ENCODE peak calls at places on chromosomes 4 and X, in nine cellular contexts. N is Daoy; B is cardiac fibroblast; F is colonic mucosa; V is left kidney; U is adrenal gland; W is OCI-LY7; I is stimulated activated CD4-positive, alpha-beta T cell treated with anti-CD3 and anti-CD28 coated beads, Interleukin-4, amount 100 ng/mL, for 1 hour; A is activated CD4-positive, CD25-positive, alpha-beta regulatory T cell treated with anti-CD3 and anti-CD28 coated beads, Interleukin-2, amount 50 U/mL, for 72 hours. R is an unnamed sample.

GRCh38 chr4:95165926-95166524 is 382.7 kb downstream of the UNC5C start:
- DNase-seq in U (peak), B (peak), F (peak), A (no peak), V (peak), N (peak), W (peak), I (no peak), R (peak)

GRCh38 chr4:156255205-156255604 is 301.5 kb upstream of the CTSO start:
- DNase-seq in U (no peak), W (no peak), B (no peak), F (no peak), N (no peak), A (no peak), I (no peak), V (no peak), R (no peak)

GRCh38 chr4:77818077-77818666 is 996 bp downstream of the CNOT6L start:
- DNase-seq in W (peak), U (peak), B (peak), A (peak), I (peak), F (peak), V (peak), N (peak), R (peak)

GRCh38 chrX:57587607-57588006 is 4.2 kb upstream of the ZXDB start:
- DNase-seq in A (no peak), F (no peak), V (no peak), N (no peak), I (no peak), U (no peak), W (peak), B (no peak), R (no peak)

GRCh38 chr4:40990202-40990898 is 224.0 kb downstream of the APBB2 start:
- DNase-seq in F (no peak), B (peak), V (no peak), A (no peak), W (no peak), U (no peak), N (peak), I (no peak), R (peak)

GRCh38 chr4:101418055-101418454 is 70.7 kb upstream of the PPP3CA start:
- DNase-seq in W (no peak), N (peak), I (peak), F (no peak), U (no peak), A (no peak), B (no peak), V (peak), R (no peak)

GRCh38 chr4:17699380-17699779 is 82.0 kb downstream of the FAM184B start:
- DNase-seq in I (no peak), V (no peak), F (no peak), N (no peak), A (no peak), U (no peak), W (no peak), B (no peak), R (no peak)

GRCh38 chr4:80393246-80393969 is 57.9 kb downstream of the CFAP299 start:
- DNase-seq in F (no peak), I (no peak), B (peak), U (no peak), A (no peak), W (no peak), N (peak), V (no peak), R (peak)

GRCh38 chr4:23602720-23603119 is 287.1 kb downstream of the PPARGC1A start:
- DNase-seq in U (no peak), V (no peak), F (no peak), I (no peak), W (no peak), A (no peak), B (no peak), N (no peak), R (no peak)

GRCh38 chrX:136710324-136710951 is 62.5 kb downstream of the CD40LG start:
- DNase-seq in A (no peak), F (no peak), N (peak), B (peak), U (no peak), I (no peak), W (no peak), V (no peak), R (peak)

GRCh38 chr4:155875878-155876277 is 9.8 kb upstream of the ASIC5 start:
- DNase-seq in N (no peak), B (no peak), V (no peak), F (no peak), W (no peak), I (no peak), A (no peak), U (no peak), R (no peak)

GRCh38 chrX:29237972-29238371 is 650.7 kb downstream of the IL1RAPL1 start:
- DNase-seq in B (no peak), U (no peak), V (no peak), F (no peak), A (no peak), W (no peak), N (no peak), I (no peak), R (no peak)

GRCh38 chr4:4950891-4951290 is 68.4 kb downstream of the CYTL1 start:
- DNase-seq in V (no peak), I (no peak), A (no peak), W (no peak), B (no peak), F (no peak), U (no peak), N (no peak), R (no peak)

GRCh38 chrX:43958529-43958928 is 14.7 kb downstream of the NDP start:
- DNase-seq in B (peak), N (peak), I (no peak), V (peak), F (peak), U (peak), A (no peak), W (peak), R (peak)

GRCh38 chr4:121900132-121900983 is 30.1 kb upstream of the BBS7 start:
- DNase-seq in F (peak), A (peak), I (peak), N (peak), V (peak), B (peak), W (peak), U (peak), R (peak)

GRCh38 chr4:23754688-23755087 is 135.2 kb downstream of the PPARGC1A start:
- DNase-seq in B (no peak), N (no peak), A (no peak), I (no peak), F (no peak), W (no peak), U (no peak), V (no peak), R (no peak)

GRCh38 chr4:138269175-138269574 is 27.0 kb upstream of the SLC7A11 start:
- DNase-seq in U (no peak), W (no peak), A (no peak), F (no peak), V (no peak), I (no peak), N (no peak), B (no peak), R (no peak)

GRCh38 chr4:146814736-146815135 is 130.9 kb downstream of the TTC29 start:
- DNase-seq in B (no peak), W (no peak), V (no peak), F (no peak), U (no peak), I (no peak), A (no peak), N (no peak), R (no peak)

GRCh38 chr4:184192933-184193332 is 24.7 kb downstream of the ENPP6 start:
- DNase-seq in F (no peak), U (no peak), W (no peak), V (no peak), B (no peak), N (no peak), I (no peak), A (no peak), R (no peak)

GRCh38 chrX:14676431-14676830 is 147.1 kb downstream of the GLRA2 start:
- DNase-seq in W (no peak), I (no peak), N (no peak), F (no peak), U (no peak), V (no peak), B (no peak), A (no peak), R (no peak)